ENCODE peak calls at places on chromosomes 11 and 22, in six cellular contexts. F is CD8-positive, alpha-beta T cell; H is ovary; X is lower lobe of right lung; O is esophagus squamous epithelium; L is endodermal cell. S is an unnamed sample. For H3K4me1, the result is how much of the 10 kb centered on the place peaks cover.

GRCh38 chr11:69301491-69302401 is 7.8 kb downstream of the MYEOV start:
- DNase-seq in H (no peak), F (no peak), O (no peak), L (no peak), X (peak), S (no peak)

GRCh38 chr22:17968126-17968525 is 56.2 kb downstream of the MICAL3 start:
- DNase-seq in X (no peak), L (no peak), O (no peak), H (no peak), F (no peak), S (no peak)

GRCh38 chr11:17988465-17988864 is 24.4 kb downstream of the SERGEF start:
- DNase-seq in F (no peak), L (no peak), H (no peak), O (no peak), X (no peak), S (no peak)

GRCh38 chr11:65885231-65885630 is 3.0 kb downstream of the FIBP start:
- DNase-seq in F (no peak), L (no peak), X (peak), H (no peak), O (no peak), S (no peak)

GRCh38 chr11:62687508-62688396 is 1.6 kb downstream of the LRRN4CL start:
- DNase-seq in F (no peak), L (peak), H (no peak), O (no peak), X (no peak), S (no peak)

GRCh38 chr11:92070026-92070889 is 154.4 kb upstream of the FAT3 start:
- DNase-seq in X (no peak), L (no peak), O (no peak), H (no peak), F (no peak), S (no peak)

GRCh38 chr11:60305906-60306619 is 21.0 kb upstream of the MS4A6E start:
- DNase-seq in H (no peak), X (no peak), O (no peak), L (peak), F (no peak), S (no peak)

GRCh38 chr11:133999355-133999754 is 42.6 kb upstream of the IGSF9B start:
- DNase-seq in H (no peak), F (no peak), L (no peak), O (no peak), X (no peak), S (no peak)

GRCh38 chr22:37014415-37014806 is 4.8 kb downstream of the TST start:
- DNase-seq in F (no peak), O (no peak), H (no peak), X (no peak), L (no peak), S (no peak)

GRCh38 chr22:41442240-41442792 is 4.3 kb downstream of the TOB2 start:
- DNase-seq in L (no peak), X (no peak), H (no peak), O (no peak), F (no peak), S (no peak)

GRCh38 chr22:22848364-22848866 is 39.2 kb upstream of the IGLL5 start:
- DNase-seq in L (peak), H (peak), F (peak), O (no peak), X (peak), S (peak)

GRCh38 chr11:14258177-14258935 is 100.6 kb downstream of the RRAS2 start:
- DNase-seq in H (no peak), L (no peak), O (no peak), X (no peak), F (no peak), S (no peak)

GRCh38 chr22:45082795-45083194 is 73.0 kb upstream of the PHF21B start:
- DNase-seq in L (peak), X (no peak), F (no peak), O (no peak), H (no peak), S (no peak)

GRCh38 chr22:32531955-32532818 is 57.6 kb downstream of the FBXO7 start:
- DNase-seq in X (peak), H (peak), F (no peak), O (no peak), L (peak), S (peak)

GRCh38 chr11:32391479-32391878 is 43.9 kb downstream of the WT1 start:
- DNase-seq in L (no peak), H (no peak), F (no peak), X (no peak), O (no peak), S (no peak)

GRCh38 chr11:59173080-59173963 is 1.4 kb downstream of the DTX4 start:
- DNase-seq in F (no peak), O (no peak), X (peak), H (peak), L (peak), S (no peak)

GRCh38 chr11:20259506-20259905 is 99.2 kb upstream of the DBX1 start:
- DNase-seq in H (no peak), X (no peak), F (no peak), O (no peak), L (no peak), S (no peak)

GRCh38 chr11:93603225-93603624 is 58.3 kb upstream of the CEP295 start:
- DNase-seq in H (no peak), F (no peak), X (no peak), O (no peak), L (no peak), S (no peak)

GRCh38 chr11:44596541-44597276 is 31.2 kb downstream of the CD82 start:
- DNase-seq in O (no peak), F (peak), L (peak), H (no peak), X (no peak), S (no peak)

GRCh38 chr11:132238331-132238730 is 867.9 kb downstream of the NTM start:
- DNase-seq in F (no peak), X (no peak), H (no peak), O (no peak), L (no peak), S (no peak)

GRCh38 chr11:115453693-115454092 is 50.5 kb downstream of the CADM1 start:
- DNase-seq in F (no peak), O (no peak), L (no peak), H (no peak), X (no peak), S (no peak)

GRCh38 chr22:48984639-48985038 is 843.0 kb downstream of the BRD1 start:
- DNase-seq in X (no peak), O (no peak), L (peak), F (no peak), H (no peak), S (no peak)

GRCh38 chr11:121927789-121928188 is 188.2 kb downstream of the BLID start:
- DNase-seq in O (no peak), H (no peak), F (no peak), L (no peak), X (no peak), S (no peak)

GRCh38 chr11:34266090-34266912 is 91.5 kb downstream of the ABTB2 start:
- DNase-seq in L (no peak), O (no peak), H (peak), F (no peak), X (no peak), S (peak)

GRCh38 chr11:72308226-72309073 is 64.5 kb upstream of the PHOX2A start:
- DNase-seq in O (no peak), F (no peak), H (no peak), X (no peak), L (no peak), S (no peak)

GRCh38 chr11:67389477-67389876 is 2.3 kb upstream of the RAD9A start:
- DNase-seq in F (peak), O (no peak), L (peak), X (no peak), H (no peak), S (peak)
- TF ChIP-seq CTCF in F (peak), O (peak), L (peak), X (peak), H (no peak), S (peak)

GRCh38 chr22:46618667-46619066 is 1.5 kb upstream of the GRAMD4 start:
- DNase-seq in L (no peak), O (no peak), F (no peak), H (no peak), X (peak), S (no peak)

GRCh38 chr22:46622081-46622521 is 1.9 kb downstream of the GRAMD4 start:
- DNase-seq in L (no peak), O (no peak), H (no peak), X (peak), F (no peak), S (no peak)

GRCh38 chr22:46619830-46620501 is at the start of gene GRAMD4:
- DNase-seq in X (no peak), O (no peak), L (no peak), F (no peak), H (no peak), S (peak)

GRCh38 chr22:46619240-46619829 is 851 bp upstream of the GRAMD4 start:
- DNase-seq in O (no peak), F (no peak), X (no peak), L (no peak), H (no peak), S (no peak)

GRCh38 chr22:46620588-46621242 is 529 bp downstream of the GRAMD4 start:
- DNase-seq in H (no peak), X (no peak), L (no peak), F (no peak), O (no peak), S (no peak)
- H3K4me1 ChIP-seq in H (under half), X (under half), L (under half), F (under half), O (under half), S (under half)

GRCh38 chr11:81963018-81963417 is 770.6 kb downstream of the FAM181B start:
- DNase-seq in F (no peak), H (no peak), O (no peak), X (no peak), L (no peak), S (no peak)
- TF ChIP-seq CTCF in F (no peak), H (no peak), O (no peak), X (peak), L (peak), S (no peak)

GRCh38 chr11:2382129-2382517 is 5.0 kb downstream of the CD81 start:
- DNase-seq in F (no peak), O (no peak), L (no peak), X (no peak), H (no peak), S (no peak)

GRCh38 chr11:2379471-2380174 is 2.5 kb downstream of the CD81 start:
- DNase-seq in X (peak), O (no peak), H (peak), F (no peak), L (no peak), S (no peak)

GRCh38 chr11:2381494-2382128 is 4.5 kb downstream of the CD81 start:
- DNase-seq in H (peak), X (peak), L (no peak), F (no peak), O (no peak), S (no peak)

GRCh38 chr11:2380396-2380795 is 3.3 kb downstream of the CD81 start:
- DNase-seq in H (peak), L (no peak), X (no peak), F (no peak), O (no peak), S (no peak)

DNA sequence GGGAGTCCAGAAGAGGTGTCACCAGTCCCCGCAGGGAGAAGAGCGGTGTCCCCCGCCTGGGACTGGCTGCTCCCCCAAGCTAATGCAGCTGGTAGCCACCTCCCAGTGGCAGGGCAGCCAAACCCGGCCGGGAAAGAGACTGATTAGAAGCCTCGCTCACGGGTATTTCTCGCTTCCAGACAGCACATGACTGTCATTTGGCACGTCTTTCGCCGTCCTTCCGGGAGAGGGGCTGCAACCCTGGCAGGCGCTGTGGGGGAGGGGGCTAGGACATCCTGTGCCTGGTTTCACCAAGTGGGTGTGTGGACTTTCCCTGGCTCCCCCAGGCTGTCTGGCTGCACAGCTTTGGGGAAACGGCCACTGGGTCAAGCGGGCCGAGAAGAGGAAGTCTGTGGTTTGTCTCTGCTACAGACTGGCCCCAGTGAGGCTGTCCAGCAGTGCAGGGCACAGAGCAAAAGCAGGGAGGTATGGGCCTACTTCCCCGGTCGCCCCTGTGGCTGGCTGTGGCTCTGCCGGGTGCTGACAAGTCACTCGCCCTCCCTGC is 3.8 kb downstream of the CD81 start:
- DNase-seq in L (peak), H (peak), X (peak), O (no peak), F (no peak), S (peak)
- H3K4me1 ChIP-seq in L (under half), H (under half), X (half or more), O (half or more), F (half or more), S (half or more)

GRCh38 chr22:24091551-24092420 is 80.7 kb downstream of the CABIN1 start:
- DNase-seq in L (no peak), X (no peak), O (no peak), F (no peak), H (no peak), S (no peak)
- TF ChIP-seq CTCF in L (no peak), X (no peak), O (no peak), F (no peak), H (no peak), S (no peak)

GRCh38 chr11:3833461-3833860 is 7.3 kb downstream of the RHOG start:
- DNase-seq in F (no peak), L (no peak), H (no peak), O (no peak), X (no peak), S (no peak)
- H3K4me1 ChIP-seq in F (half or more), L (under half), H (under half), O (under half), X (half or more), S (under half)

GRCh38 chr11:67252831-67253239 is 13.4 kb upstream of the GRK2 start:
- DNase-seq in L (peak), X (peak), O (no peak), H (no peak), F (peak), S (no peak)
- TF ChIP-seq CTCF in L (peak), X (peak), O (peak), H (no peak), F (peak), S (peak)

DNA sequence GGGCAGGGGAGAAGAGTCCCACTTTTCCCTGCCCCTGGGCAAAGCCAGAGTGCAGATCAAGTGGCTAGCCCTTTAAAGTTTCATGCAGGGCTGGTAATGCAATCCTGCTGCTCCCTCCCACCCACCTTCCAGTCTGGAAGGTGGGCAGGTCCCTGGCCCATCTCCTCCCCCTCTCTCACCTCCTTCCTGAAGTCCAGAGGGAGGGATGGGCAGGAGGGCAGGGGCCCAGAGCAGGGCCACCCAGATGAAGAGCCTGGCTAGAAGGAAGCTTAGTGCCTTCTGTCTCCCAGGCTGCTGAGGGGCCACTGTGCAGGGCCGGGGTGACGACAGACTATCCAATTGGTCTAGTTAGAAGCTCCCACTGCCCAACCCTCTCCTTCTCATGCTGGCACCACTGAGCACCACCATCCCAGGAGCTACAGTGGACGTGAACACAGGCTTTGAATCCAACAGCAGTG is 10.7 kb downstream of the TSKU start:
- DNase-seq in H (no peak), O (no peak), L (peak), X (no peak), F (no peak), S (no peak)
- H3K4me1 ChIP-seq in H (under half), O (half or more), L (under half), X (under half), F (under half), S (under half)

DNA sequence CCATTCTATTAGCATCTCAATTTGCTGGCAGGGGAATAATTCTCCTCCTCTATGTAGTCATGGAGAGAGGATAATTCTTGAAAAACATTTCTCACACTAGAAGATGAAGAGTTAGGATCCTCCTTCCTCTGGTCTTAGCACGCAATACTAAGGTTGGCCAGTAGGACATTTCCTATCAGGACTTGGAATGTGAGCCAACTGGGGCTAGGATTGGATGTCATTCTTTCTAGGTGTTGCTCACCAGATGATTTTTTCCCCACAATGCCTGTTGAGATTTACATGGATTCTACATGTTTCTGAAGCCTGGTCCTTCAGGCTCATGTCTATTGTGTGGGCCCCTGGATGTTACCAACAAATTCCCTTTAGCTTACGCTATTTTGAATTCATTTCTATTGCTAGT is 28.0 kb downstream of the SLN start:
- DNase-seq in H (no peak), F (no peak), O (no peak), L (peak), X (no peak), S (no peak)
- TF ChIP-seq CTCF in H (no peak), F (no peak), O (peak), L (peak), X (no peak), S (no peak)